ENCODE peak calls at places on chromosome 10, in ten cellular contexts. P is cardiac muscle cell, T is K562, N is right atrium auricular region, E is Caco-2, S is heart left ventricle, B is A549, Z is sigmoid colon, K is HepG2, C is transverse colon. W is an unnamed sample. For H3K9me3 and H3K4me1, the result is how much of the 10 kb centered on the place peaks cover.

GRCh38 chr10:7410800-7411670 is at the start of gene SFMBT2:
- DNase-seq in P (peak), T (peak), N (no peak), E (no peak), S (peak), B (peak), Z (peak), K (no peak), C (peak), W (peak)

GRCh38 chr10:6279540-6280267 is 77.0 kb downstream of the PFKFB3 start:
- DNase-seq in P (peak), T (no peak), N (no peak), E (peak), S (no peak), B (peak), Z (no peak), K (peak), C (no peak), W (no peak)

GRCh38 chr10:110618206-110618605 is 25.9 kb upstream of the RBM20 start:
- DNase-seq in P (no peak), T (no peak), N (no peak), E (no peak), S (no peak), B (no peak), Z (no peak), K (no peak), C (no peak), W (no peak)

GRCh38 chr10:97886264-97886663 is 36.6 kb downstream of the GOLGA7B start:
- DNase-seq in P (no peak), T (no peak), N (no peak), E (no peak), S (no peak), B (no peak), Z (no peak), K (no peak), C (no peak), W (no peak)

GRCh38 chr10:13054844-13055243 is 45.1 kb upstream of the OPTN start:
- DNase-seq in P (no peak), T (no peak), N (no peak), E (no peak), S (no peak), B (no peak), Z (no peak), K (no peak), C (no peak), W (no peak)

GRCh38 chr10:94214497-94214896 is 148.2 kb downstream of the NOC3L start:
- DNase-seq in P (no peak), T (no peak), N (no peak), E (no peak), S (no peak), B (no peak), Z (no peak), K (no peak), C (no peak), W (no peak)

GRCh38 chr10:13376297-13376696 is 28.2 kb upstream of the SEPHS1 start:
- DNase-seq in P (no peak), T (no peak), N (no peak), E (peak), S (no peak), B (no peak), Z (no peak), K (no peak), C (no peak), W (no peak)

GRCh38 chr10:110764378-110764777 is 107.3 kb upstream of the PDCD4 start:
- DNase-seq in P (no peak), T (no peak), N (peak), E (no peak), S (peak), B (no peak), Z (peak), K (no peak), C (no peak), W (peak)

GRCh38 chr10:72087392-72087968 is 871 bp downstream of the SPOCK2 start:
- DNase-seq in P (no peak), T (no peak), N (no peak), E (no peak), S (no peak), B (no peak), Z (no peak), K (no peak), C (peak), W (no peak)

GRCh38 chr10:102245101-102245931 is at the start of gene GBF1:
- DNase-seq in P (peak), T (peak), N (peak), E (peak), S (peak), B (peak), Z (peak), K (peak), C (peak), W (peak)

GRCh38 chr10:98301664-98302319 is 33.8 kb upstream of the LOXL4 start:
- DNase-seq in P (no peak), T (no peak), N (no peak), E (no peak), S (no peak), B (no peak), Z (no peak), K (peak), C (no peak), W (no peak)

GRCh38 chr10:47402681-47403301 is 18.7 kb upstream of the ZNF488 start:
- DNase-seq in P (peak), T (no peak), N (peak), E (peak), S (no peak), B (peak), Z (peak), K (peak), C (peak), W (peak)

GRCh38 chr10:24617771-24618396 is 105.8 kb downstream of the ARHGAP21 start:
- DNase-seq in P (peak), T (peak), N (no peak), E (peak), S (peak), B (peak), Z (peak), K (peak), C (peak), W (peak)

GRCh38 chr10:88064608-88065383 is 201.4 kb downstream of the PTEN start:
- DNase-seq in P (peak), T (no peak), N (peak), E (no peak), S (peak), B (no peak), Z (peak), K (no peak), C (peak), W (peak)

GRCh38 chr10:13727574-13727973 is 140.8 kb downstream of the PRPF18 start:
- DNase-seq in P (no peak), T (no peak), N (no peak), E (no peak), S (no peak), B (no peak), Z (no peak), K (no peak), C (no peak), W (no peak)

GRCh38 chr10:86169506-86170254 is 196.9 kb downstream of the GRID1 start:
- DNase-seq in P (no peak), T (no peak), N (no peak), E (no peak), S (no peak), B (no peak), Z (peak), K (no peak), C (no peak), W (no peak)

GRCh38 chr10:113187066-113187777 is 237.2 kb downstream of the TCF7L2 start:
- DNase-seq in P (peak), T (no peak), N (no peak), E (no peak), S (peak), B (no peak), Z (peak), K (peak), C (no peak), W (no peak)

GRCh38 chr10:128934492-128934891 is 532.5 kb upstream of the MGMT start:
- DNase-seq in P (no peak), T (no peak), N (no peak), E (no peak), S (no peak), B (no peak), Z (no peak), K (no peak), C (no peak), W (no peak)

GRCh38 chr10:9028211-9028610 is 973.7 kb downstream of the GATA3 start:
- DNase-seq in P (no peak), T (no peak), N (no peak), E (no peak), S (no peak), B (no peak), Z (no peak), K (no peak), C (no peak), W (no peak)

GRCh38 chr10:26468291-26468690 is 30.1 kb downstream of the APBB1IP start:
- DNase-seq in P (no peak), T (no peak), N (no peak), E (peak), S (no peak), B (peak), Z (no peak), K (peak), C (no peak), W (no peak)

GRCh38 chr10:88493676-88494483 is 89.2 kb downstream of the RNLS start:
- DNase-seq in P (peak), T (no peak), N (no peak), E (no peak), S (no peak), B (no peak), Z (no peak), K (no peak), C (no peak), W (no peak)

GRCh38 chr10:79239275-79239779 is 107.9 kb upstream of the PPIF start:
- DNase-seq in P (no peak), T (peak), N (peak), E (no peak), S (no peak), B (peak), Z (peak), K (no peak), C (no peak), W (peak)

GRCh38 chr10:102713483-102713813 is 749 bp downstream of the ARL3 start:
- DNase-seq in P (no peak), T (no peak), N (no peak), E (no peak), S (no peak), B (no peak), Z (no peak), K (no peak), C (no peak), W (no peak)

GRCh38 chr10:79929409-79929904 is 19.4 kb downstream of the SFTPD start:
- DNase-seq in P (peak), T (peak), N (peak), E (peak), S (peak), B (peak), Z (peak), K (peak), C (peak), W (peak)

GRCh38 chr10:311901-312665 is 176.8 kb downstream of the ZMYND11 start:
- DNase-seq in P (no peak), T (no peak), N (no peak), E (no peak), S (no peak), B (no peak), Z (no peak), K (no peak), C (no peak), W (no peak)

GRCh38 chr10:44801383-44802327 is 109.5 kb upstream of the TMEM72 start:
- DNase-seq in P (peak), T (no peak), N (peak), E (no peak), S (peak), B (peak), Z (peak), K (peak), C (peak), W (peak)

GRCh38 chr10:15262036-15262713 is 93.7 kb upstream of the NMT2 start:
- DNase-seq in P (peak), T (no peak), N (peak), E (peak), S (no peak), B (peak), Z (peak), K (peak), C (peak), W (no peak)

GRCh38 chr10:48444266-48444665 is 137.8 kb downstream of the MAPK8 start:
- DNase-seq in P (peak), T (no peak), N (peak), E (peak), S (no peak), B (peak), Z (no peak), K (peak), C (no peak), W (no peak)

GRCh38 chr10:86375204-86375603 is 8.6 kb upstream of the GRID1 start:
- DNase-seq in P (no peak), T (no peak), N (no peak), E (no peak), S (no peak), B (no peak), Z (no peak), K (no peak), C (no peak), W (no peak)

GRCh38 chr10:128178319-128178937 is 52.2 kb upstream of the MKI67 start:
- DNase-seq in P (peak), T (peak), N (no peak), E (peak), S (no peak), B (peak), Z (no peak), K (peak), C (peak), W (no peak)

GRCh38 chr10:7526017-7526400 is 115.2 kb upstream of the SFMBT2 start:
- DNase-seq in P (no peak), T (no peak), N (no peak), E (no peak), S (no peak), B (no peak), Z (no peak), K (peak), C (no peak), W (no peak)

GRCh38 chr10:46544989-46545791 is 11.3 kb downstream of the GPRIN2 start:
- DNase-seq in P (peak), T (no peak), N (no peak), E (peak), S (peak), B (peak), Z (peak), K (no peak), C (peak), W (no peak)

GRCh38 chr10:79027147-79028055 is 41.4 kb upstream of the ZMIZ1 start:
- DNase-seq in P (no peak), T (peak), N (no peak), E (no peak), S (peak), B (no peak), Z (peak), K (no peak), C (no peak), W (peak)

GRCh38 chr10:91163269-91163708 is 57.2 kb upstream of the PCGF5 start:
- DNase-seq in P (peak), T (peak), N (no peak), E (peak), S (peak), B (peak), Z (peak), K (peak), C (peak), W (peak)

GRCh38 chr10:61798711-61799110 is 102.8 kb upstream of the ARID5B start:
- DNase-seq in P (no peak), T (no peak), N (no peak), E (no peak), S (no peak), B (no peak), Z (no peak), K (no peak), C (no peak), W (no peak)

GRCh38 chr10:118343549-118343948 is 1.4 kb upstream of the FAM204A start:
- DNase-seq in P (no peak), T (no peak), N (no peak), E (no peak), S (no peak), B (no peak), Z (no peak), K (no peak), C (no peak), W (no peak)

GRCh38 chr10:133442967-133443924 is 10.5 kb upstream of the SCART1 start:
- DNase-seq in P (no peak), T (no peak), N (peak), E (no peak), S (peak), B (no peak), Z (peak), K (no peak), C (no peak), W (no peak)

DNA sequence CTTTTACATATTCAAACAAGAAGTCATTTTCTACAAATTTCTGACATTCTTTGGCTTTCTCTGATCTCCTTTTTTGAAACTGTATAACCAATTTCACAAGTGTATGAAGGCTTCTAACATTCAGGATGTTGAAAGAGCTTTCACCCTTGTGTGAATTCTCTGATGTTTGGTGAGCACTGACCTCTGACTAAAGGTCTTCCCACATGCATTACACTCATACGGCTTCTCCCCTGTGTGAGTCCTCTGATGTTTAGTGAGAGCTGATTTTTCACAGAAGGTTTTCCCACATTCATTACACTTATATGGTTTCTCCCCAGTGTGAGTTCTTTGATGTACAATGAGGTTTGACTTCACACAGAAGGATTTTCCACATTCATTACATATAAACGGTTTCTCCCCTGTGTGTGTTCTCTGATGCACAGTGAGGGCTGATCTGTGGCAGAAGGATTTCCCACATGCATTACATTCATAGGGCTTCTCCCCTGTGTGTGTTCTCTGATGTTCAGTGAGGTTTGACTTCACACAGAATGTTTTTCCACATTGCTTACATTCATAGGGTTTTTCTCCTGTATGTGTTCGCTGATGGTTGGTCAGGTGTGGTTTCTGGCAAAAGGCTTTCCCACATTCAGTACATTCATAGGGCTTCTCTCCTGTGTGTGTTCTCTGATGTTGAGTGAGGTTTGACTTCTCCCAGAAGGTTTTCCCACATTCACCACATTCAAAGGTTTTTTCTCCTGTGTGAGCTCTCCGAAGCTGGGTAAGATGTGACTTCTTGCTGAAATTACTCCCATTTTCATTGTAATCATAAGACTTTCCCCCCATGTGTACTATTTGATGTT is 25.7 kb downstream of the ZNF248 start:
- DNase-seq in P (no peak), T (no peak), N (no peak), E (no peak), S (no peak), B (peak), Z (no peak), K (peak), C (no peak), W (no peak)
- H3K9me3 ChIP-seq in P (under half), T (under half), N (under half), E (under half), S (half or more), B (half or more), Z (under half), K (under half), C (half or more), W (half or more)

GRCh38 chr10:119669331-119669730 is 18.2 kb downstream of the BAG3 start:
- DNase-seq in P (no peak), T (no peak), N (no peak), E (no peak), S (no peak), B (no peak), Z (no peak), K (no peak), C (no peak), W (no peak)
- H3K4me1 ChIP-seq in P (under half), T (under half), N (half or more), E (under half), S (half or more), B (half or more), Z (half or more), K (under half), C (under half), W (under half)

GRCh38 chr10:29301359-29301910 is 12.6 kb downstream of the LYZL1 start:
- DNase-seq in P (no peak), T (no peak), N (no peak), E (no peak), S (no peak), B (no peak), Z (no peak), K (no peak), C (no peak), W (no peak)
- H3K9me3 ChIP-seq in P (under half), T (under half), N (under half), E (under half), S (under half), B (half or more), Z (under half), K (under half), C (under half), W (under half)

GRCh38 chr10:77873558-77874380 is 52.8 kb downstream of the DLG5 start:
- DNase-seq in P (peak), T (no peak), N (no peak), E (no peak), S (no peak), B (peak), Z (peak), K (peak), C (peak), W (no peak)

GRCh38 chr10:77877461-77878344 is 48.9 kb downstream of the DLG5 start:
- DNase-seq in P (peak), T (no peak), N (no peak), E (no peak), S (no peak), B (no peak), Z (peak), K (no peak), C (peak), W (no peak)

GRCh38 chr10:77874872-77875271 is 51.7 kb downstream of the DLG5 start:
- DNase-seq in P (no peak), T (no peak), N (no peak), E (no peak), S (no peak), B (no peak), Z (no peak), K (no peak), C (no peak), W (no peak)

GRCh38 chr10:77872947-77873557 is 53.5 kb downstream of the DLG5 start:
- DNase-seq in P (no peak), T (no peak), N (no peak), E (no peak), S (no peak), B (no peak), Z (no peak), K (no peak), C (no peak), W (no peak)

DNA sequence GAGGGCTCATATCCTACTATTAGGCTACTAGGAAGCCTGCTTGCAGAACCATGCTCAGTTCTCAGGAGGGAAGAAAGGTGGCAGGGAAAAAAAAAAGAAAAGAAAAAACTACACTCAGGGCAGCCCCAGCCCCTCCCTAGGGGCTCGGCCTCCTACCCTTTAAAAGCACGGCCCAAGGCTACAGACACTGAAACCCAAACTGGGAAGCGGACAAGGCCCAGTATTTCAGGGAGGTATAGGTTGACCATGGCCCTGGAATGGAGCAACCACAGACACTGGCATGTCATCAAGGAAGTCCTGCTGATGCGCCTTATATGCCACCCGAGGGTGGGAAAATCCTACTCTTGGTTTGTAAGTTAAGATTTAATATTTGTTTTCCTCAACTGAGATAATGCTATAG is 50.8 kb downstream of the DLG5 start:
- DNase-seq in P (no peak), T (no peak), N (no peak), E (no peak), S (no peak), B (no peak), Z (no peak), K (no peak), C (no peak), W (no peak)
- H3K4me1 ChIP-seq in P (under half), T (under half), N (half or more), E (under half), S (under half), B (under half), Z (half or more), K (under half), C (under half), W (under half)